ENCODE peak calls at places on chromosomes 2 and 18, in five cellular contexts. One of them, this sample, is unnamed.

GRCh38 chr2:222381556-222381955 is 42.8 kb upstream of the SGPP2 start:
- DNase-seq in H1: no peak
- DNase-seq in GM12878: no peak
- DNase-seq in A549: no peak
- DNase-seq in K562: no peak
- DNase-seq in this sample: no peak

GRCh38 chr2:2243666-2244065 is 87.4 kb downstream of the MYT1L start:
- DNase-seq in H1: no peak
- DNase-seq in GM12878: no peak
- DNase-seq in A549: no peak
- DNase-seq in K562: no peak
- DNase-seq in this sample: no peak

GRCh38 chr2:43898958-43899346 is 60.2 kb downstream of the ABCG8 start:
- DNase-seq in H1: no peak
- DNase-seq in GM12878: no peak
- DNase-seq in A549: peak
- DNase-seq in K562: no peak
- DNase-seq in this sample: peak

GRCh38 chr2:163735692-163736432 is at the start of gene FIGN:
- DNase-seq in H1: peak
- DNase-seq in GM12878: no peak
- DNase-seq in A549: peak
- DNase-seq in K562: no peak
- DNase-seq in this sample: peak

GRCh38 chr2:160491922-160492371 is 1.7 kb downstream of the RBMS1 start:
- DNase-seq in H1: no peak
- DNase-seq in GM12878: no peak
- DNase-seq in A549: no peak
- DNase-seq in K562: no peak
- DNase-seq in this sample: peak

GRCh38 chr2:219639356-219639755 is 11.9 kb downstream of the SLC4A3 start:
- DNase-seq in H1: no peak
- DNase-seq in GM12878: no peak
- DNase-seq in A549: no peak
- DNase-seq in K562: peak
- DNase-seq in this sample: no peak

GRCh38 chr2:127088706-127089105 is 18.2 kb downstream of the BIN1 start:
- DNase-seq in H1: no peak
- DNase-seq in GM12878: no peak
- DNase-seq in A549: no peak
- DNase-seq in K562: no peak
- DNase-seq in this sample: no peak

GRCh38 chr2:225113356-225114015 is 71.2 kb upstream of the DOCK10 start:
- DNase-seq in H1: no peak
- DNase-seq in GM12878: no peak
- DNase-seq in A549: no peak
- DNase-seq in K562: no peak
- DNase-seq in this sample: no peak

GRCh38 chr2:48711343-48711742 is 44.2 kb downstream of the LHCGR start:
- DNase-seq in H1: no peak
- DNase-seq in GM12878: no peak
- DNase-seq in A549: no peak
- DNase-seq in K562: no peak
- DNase-seq in this sample: peak

GRCh38 chr18:7950380-7951143 is 383.4 kb downstream of the PTPRM start:
- DNase-seq in H1: no peak
- DNase-seq in GM12878: no peak
- DNase-seq in A549: peak
- DNase-seq in K562: peak
- DNase-seq in this sample: peak

GRCh38 chr2:75064691-75065396 is 106.4 kb downstream of the POLE4 start:
- DNase-seq in H1: peak
- DNase-seq in GM12878: no peak
- DNase-seq in A549: peak
- DNase-seq in K562: peak
- DNase-seq in this sample: peak

GRCh38 chr2:191386938-191387536 is 141.8 kb downstream of the MYO1B start:
- DNase-seq in H1: no peak
- DNase-seq in GM12878: no peak
- DNase-seq in A549: no peak
- DNase-seq in K562: no peak
- DNase-seq in this sample: peak

GRCh38 chr2:65417509-65418085 is 14.8 kb downstream of the SPRED2 start:
- DNase-seq in H1: no peak
- DNase-seq in GM12878: no peak
- DNase-seq in A549: no peak
- DNase-seq in K562: peak
- DNase-seq in this sample: no peak

GRCh38 chr2:121334581-121335293 is 49.7 kb upstream of the TFCP2L1 start:
- DNase-seq in H1: no peak
- DNase-seq in GM12878: no peak
- DNase-seq in A549: no peak
- DNase-seq in K562: no peak
- DNase-seq in this sample: no peak

GRCh38 chr2:101251844-101252407 is 760 bp upstream of the CNOT11 start:
- DNase-seq in H1: peak
- DNase-seq in GM12878: no peak
- DNase-seq in A549: peak
- DNase-seq in K562: no peak
- DNase-seq in this sample: no peak

GRCh38 chr2:233422050-233422639 is 67.9 kb downstream of the DGKD start:
- DNase-seq in H1: peak
- DNase-seq in GM12878: peak
- DNase-seq in A549: peak
- DNase-seq in K562: no peak
- DNase-seq in this sample: no peak

GRCh38 chr18:39448942-39449341 is 1883.3 kb upstream of the CELF4 start:
- DNase-seq in H1: no peak
- DNase-seq in GM12878: no peak
- DNase-seq in A549: no peak
- DNase-seq in K562: no peak
- DNase-seq in this sample: peak

GRCh38 chr2:182672471-182673165 is 43.4 kb upstream of the DNAJC10 start:
- DNase-seq in H1: no peak
- DNase-seq in GM12878: no peak
- DNase-seq in A549: no peak
- DNase-seq in K562: no peak
- DNase-seq in this sample: peak

GRCh38 chr2:136168605-136169210 is 50.8 kb upstream of the CXCR4 start:
- DNase-seq in H1: peak
- DNase-seq in GM12878: no peak
- DNase-seq in A549: no peak
- DNase-seq in K562: no peak
- DNase-seq in this sample: no peak

GRCh38 chr2:205051417-205051816 is 506.1 kb downstream of the PARD3B start:
- DNase-seq in H1: no peak
- DNase-seq in GM12878: no peak
- DNase-seq in A549: peak
- DNase-seq in K562: no peak
- DNase-seq in this sample: no peak

GRCh38 chr18:26965206-26965605 is 99.7 kb upstream of the AQP4 start:
- DNase-seq in H1: no peak
- DNase-seq in GM12878: no peak
- DNase-seq in A549: no peak
- DNase-seq in K562: no peak
- DNase-seq in this sample: no peak

GRCh38 chr2:96924775-96925747 is 55.2 kb upstream of the SEMA4C start:
- DNase-seq in H1: no peak
- DNase-seq in GM12878: no peak
- DNase-seq in A549: no peak
- DNase-seq in K562: no peak
- DNase-seq in this sample: no peak

GRCh38 chr2:121202541-121203310 is 82.3 kb downstream of the TFCP2L1 start:
- DNase-seq in H1: no peak
- DNase-seq in GM12878: no peak
- DNase-seq in A549: no peak
- DNase-seq in K562: no peak
- DNase-seq in this sample: no peak

GRCh38 chr2:69643602-69644505 is at the start of gene AAK1:
- DNase-seq in H1: peak
- DNase-seq in GM12878: peak
- DNase-seq in A549: peak
- DNase-seq in K562: peak
- DNase-seq in this sample: peak

GRCh38 chr2:71856709-71857525 is 290.7 kb downstream of the CYP26B1 start:
- DNase-seq in H1: no peak
- DNase-seq in GM12878: no peak
- DNase-seq in A549: no peak
- DNase-seq in K562: no peak
- DNase-seq in this sample: no peak

GRCh38 chr2:96773922-96774321 is 13.2 kb downstream of the CNNM4 start:
- DNase-seq in H1: no peak
- DNase-seq in GM12878: no peak
- DNase-seq in A549: no peak
- DNase-seq in K562: no peak
- DNase-seq in this sample: no peak

GRCh38 chr2:231062776-231063175 is 6.1 kb downstream of the PSMD1 start:
- DNase-seq in H1: no peak
- DNase-seq in GM12878: no peak
- DNase-seq in A549: no peak
- DNase-seq in K562: no peak
- DNase-seq in this sample: no peak

GRCh38 chr2:113756088-113757058 is at the start of gene SLC35F5:
- DNase-seq in H1: peak
- DNase-seq in GM12878: peak
- DNase-seq in A549: peak
- DNase-seq in K562: peak
- DNase-seq in this sample: peak

DNA sequence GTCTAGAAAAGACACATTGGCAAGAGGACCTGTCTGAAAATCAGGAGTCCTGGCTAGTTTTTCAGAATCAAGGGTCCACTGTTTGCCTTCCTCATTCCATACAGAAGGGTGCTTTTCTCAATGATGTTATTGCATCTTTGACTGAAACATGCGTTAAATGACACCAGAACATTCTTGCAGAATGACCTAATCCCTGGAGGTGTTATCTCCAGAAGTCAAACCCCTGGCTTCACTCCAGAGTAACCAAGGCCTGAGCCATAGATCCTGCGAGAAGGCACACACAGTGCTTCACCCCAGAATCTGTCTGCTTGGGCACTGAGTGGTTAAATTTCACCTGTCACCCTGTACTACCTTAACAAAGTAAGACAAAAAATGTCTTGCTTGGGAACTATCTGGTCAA is 1055.2 kb upstream of the FANCL start:
- DNase-seq in H1: no peak
- DNase-seq in GM12878: no peak
- DNase-seq in A549: no peak
- DNase-seq in K562: no peak
- DNase-seq in this sample: no peak
- TF ChIP-seq RAD21 in H1: no peak
- TF ChIP-seq RAD21 in GM12878: no peak
- TF ChIP-seq RAD21 in A549: no peak
- TF ChIP-seq RAD21 in K562: no peak
- TF ChIP-seq RAD21 in this sample: no peak

GRCh38 chr2:54722641-54723299 is 692 bp upstream of the EML6 start:
- DNase-seq in H1: no peak
- DNase-seq in GM12878: no peak
- DNase-seq in A549: peak
- DNase-seq in K562: no peak
- DNase-seq in this sample: peak
- TF ChIP-seq RAD21 in H1: no peak
- TF ChIP-seq RAD21 in GM12878: no peak
- TF ChIP-seq RAD21 in A549: no peak
- TF ChIP-seq RAD21 in K562: no peak
- TF ChIP-seq RAD21 in this sample: no peak

DNA sequence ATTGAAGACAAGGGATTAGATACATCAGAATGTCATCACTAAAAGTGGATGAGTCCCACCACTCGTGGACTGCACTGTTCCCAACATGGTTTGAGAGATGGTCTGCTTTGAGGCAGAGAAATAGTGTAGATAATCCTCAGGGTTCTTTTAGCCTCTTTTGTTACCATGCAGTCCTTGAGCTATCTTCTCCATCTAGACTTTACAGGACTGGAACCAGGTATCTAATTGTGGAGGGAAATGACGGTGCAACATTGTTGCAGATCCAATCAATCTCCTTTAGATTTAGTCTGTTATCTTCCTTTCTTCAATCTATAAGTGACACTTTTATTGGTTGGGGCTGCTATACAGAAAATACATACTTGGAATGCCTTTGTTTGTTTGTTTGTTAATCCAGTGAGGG is 183.8 kb upstream of the CWC22 start:
- DNase-seq in H1: no peak
- DNase-seq in GM12878: no peak
- DNase-seq in A549: no peak
- DNase-seq in K562: no peak
- DNase-seq in this sample: no peak
- TF ChIP-seq RAD21 in H1: no peak
- TF ChIP-seq RAD21 in GM12878: no peak
- TF ChIP-seq RAD21 in A549: no peak
- TF ChIP-seq RAD21 in K562: no peak
- TF ChIP-seq RAD21 in this sample: no peak

GRCh38 chr18:59715445-59715844 is 18.2 kb upstream of the CCBE1 start:
- DNase-seq in H1: no peak
- DNase-seq in GM12878: no peak
- DNase-seq in A549: no peak
- DNase-seq in K562: no peak
- DNase-seq in this sample: peak

GRCh38 chr18:59712311-59712710 is 15.1 kb upstream of the CCBE1 start:
- DNase-seq in H1: no peak
- DNase-seq in GM12878: no peak
- DNase-seq in A549: no peak
- DNase-seq in K562: no peak
- DNase-seq in this sample: no peak

GRCh38 chr18:59718108-59719057 is 21.2 kb upstream of the CCBE1 start:
- DNase-seq in H1: no peak
- DNase-seq in GM12878: no peak
- DNase-seq in A549: peak
- DNase-seq in K562: no peak
- DNase-seq in this sample: peak

GRCh38 chr18:59717291-59717690 is 20.1 kb upstream of the CCBE1 start:
- DNase-seq in H1: no peak
- DNase-seq in GM12878: no peak
- DNase-seq in A549: no peak
- DNase-seq in K562: no peak
- DNase-seq in this sample: no peak

DNA sequence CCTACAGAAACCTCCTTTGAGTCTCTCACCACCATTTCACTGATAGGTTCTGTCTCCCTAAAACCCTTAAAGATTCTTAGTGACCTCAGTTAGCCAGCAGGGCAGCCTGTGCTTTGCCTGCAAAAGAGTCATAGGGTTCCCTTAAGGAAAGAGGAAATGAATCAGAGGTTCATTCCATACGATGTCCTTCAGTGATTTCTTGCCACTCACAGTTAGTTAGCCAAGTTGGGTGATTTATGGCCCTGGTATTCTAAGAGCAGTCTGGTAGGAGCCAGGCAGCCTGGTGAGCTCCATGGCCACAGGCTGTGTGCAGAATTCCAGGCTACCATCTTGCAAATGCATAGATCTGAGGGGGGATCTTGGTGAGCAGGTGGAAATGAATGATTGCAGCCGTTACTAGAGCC is 18.7 kb upstream of the CCBE1 start:
- DNase-seq in H1: no peak
- DNase-seq in GM12878: no peak
- DNase-seq in A549: peak
- DNase-seq in K562: no peak
- DNase-seq in this sample: peak
- TF ChIP-seq RAD21 in H1: no peak
- TF ChIP-seq RAD21 in GM12878: no peak
- TF ChIP-seq RAD21 in A549: no peak
- TF ChIP-seq RAD21 in K562: no peak
- TF ChIP-seq RAD21 in this sample: peak

This sample was measured in IMR-90.